ENCODE peak calls at places on chromosomes 13 and 19, in five cellular contexts. R, K, D, P and B are unnamed samples.

GRCh38 chr19:38233740-38234251 is 9.8 kb upstream of the DPF1 start:
- DNase-seq in R (peak; percentile 40), D (peak; percentile 73), K (no peak), P (peak; percentile 66), B (no peak)

GRCh38 chr13:74288361-74288911 is 154.2 kb upstream of the KLF12 start:
- DNase-seq in P (no peak), D (no peak), R (peak; percentile 36), K (no peak), B (no peak)

GRCh38 chr19:37551123-37551993 is 43.2 kb downstream of the ZNF571 start:
- DNase-seq in K (no peak), R (peak; percentile 13), P (peak; percentile 72), D (peak; percentile 27), B (peak; percentile 18)

GRCh38 chr19:48673436-48674100 is 751 bp upstream of the NTN5 start:
- DNase-seq in P (no peak), R (no peak), K (no peak), D (no peak), B (no peak)

GRCh38 chr19:13849991-13850909 is 26.7 kb upstream of the NANOS3 start:
- DNase-seq in D (no peak), R (no peak), K (no peak), P (peak; percentile 62), B (no peak)

GRCh38 chr13:23350009-23350408 is 83.5 kb downstream of the SACS start:
- DNase-seq in R (no peak), K (no peak), D (no peak), P (no peak), B (no peak)

GRCh38 chr13:44668707-44669106 is 92.6 kb upstream of the TSC22D1 start:
- DNase-seq in K (no peak), D (no peak), R (no peak), P (peak; percentile 29), B (no peak)

GRCh38 chr13:73230714-73231113 is 171.9 kb downstream of the KLF5 start:
- DNase-seq in P (peak; percentile 11), K (no peak), R (peak; percentile 40), D (no peak), B (no peak)

GRCh38 chr13:77860621-77861020 is 58.0 kb downstream of the EDNRB start:
- DNase-seq in R (no peak), P (peak; percentile 92), D (no peak), K (no peak), B (peak; percentile 66)

GRCh38 chr13:109608032-109608431 is 178.4 kb downstream of the IRS2 start:
- DNase-seq in D (no peak), P (no peak), R (no peak), K (no peak), B (no peak)

GRCh38 chr19:7792286-7792685 is 29.2 kb downstream of the CLEC4M start:
- DNase-seq in P (no peak), R (no peak), D (no peak), K (no peak), B (no peak)

GRCh38 chr13:75505327-75505726 is 23.4 kb upstream of the TBC1D4 start:
- DNase-seq in D (no peak), P (no peak), K (no peak), R (no peak), B (no peak)

GRCh38 chr13:103067751-103068563 is 1.7 kb upstream of the SLC10A2 start:
- DNase-seq in R (no peak), P (no peak), K (no peak), D (peak; percentile 36), B (no peak)

GRCh38 chr13:44746690-44747089 is 170.6 kb upstream of the TSC22D1 start:
- DNase-seq in K (no peak), R (no peak), D (no peak), P (no peak), B (no peak)

GRCh38 chr19:10766681-10767201 is 48.9 kb downstream of the DNM2 start:
- DNase-seq in D (no peak), K (no peak), R (no peak), P (peak; percentile 48), B (no peak)

GRCh38 chr19:33047422-33047821 is 17.3 kb downstream of the RHPN2 start:
- DNase-seq in P (no peak), K (no peak), D (peak; percentile 92), R (no peak), B (no peak)